ENCODE peak calls at places on chromosomes 13 and 19, in eight cellular contexts. N is right cardiac atrium, B is fibroblast of the aortic adventitia, E is cardiac muscle cell, I is aorta, H is ascending aorta, O is hepatocyte, U is transverse colon. V is an unnamed sample.

GRCh38 chr19:35734889-35735288 is 7.4 kb downstream of the IGFLR1 start:
- DNase-seq in U (no peak), H (no peak), E (no peak), B (no peak), I (no peak), O (no peak), N (no peak), V (no peak)

GRCh38 chr13:49584771-49585182 is 581 bp downstream of the RCBTB1 start:
- DNase-seq in B (peak), N (no peak), H (no peak), U (no peak), O (peak), E (no peak), I (no peak), V (peak)

GRCh38 chr19:4238831-4239230 is 8.0 kb upstream of the YJU2 start:
- DNase-seq in I (no peak), B (no peak), E (no peak), H (no peak), O (no peak), N (no peak), U (no peak), V (no peak)

GRCh38 chr19:35977446-35978222 is 17.4 kb upstream of the SDHAF1 start:
- DNase-seq in B (no peak), U (no peak), E (no peak), H (no peak), I (no peak), N (no peak), O (no peak), V (no peak)

GRCh38 chr13:51524312-51524711 is 60.0 kb upstream of the WDFY2 start:
- DNase-seq in B (peak), U (no peak), H (no peak), O (peak), I (no peak), E (peak), N (no peak), V (no peak)

GRCh38 chr13:108993346-108993745 is 363.9 kb downstream of the MYO16 start:
- DNase-seq in B (no peak), I (no peak), N (no peak), O (no peak), U (no peak), H (no peak), E (peak), V (no peak)

GRCh38 chr13:57673197-57673596 is 41.7 kb downstream of the PCDH17 start:
- DNase-seq in E (no peak), N (no peak), I (no peak), U (no peak), B (no peak), H (no peak), O (peak), V (no peak)

GRCh38 chr13:48853381-48854102 is 122.2 kb upstream of the FNDC3A start:
- DNase-seq in I (no peak), E (peak), B (peak), O (no peak), N (no peak), H (no peak), U (no peak), V (peak)

GRCh38 chr19:8028951-8029491 is 23.5 kb upstream of the CCL25 start:
- DNase-seq in O (peak), I (no peak), B (peak), E (peak), U (no peak), H (no peak), N (no peak), V (no peak)

GRCh38 chr19:15498910-15499309 is 9.4 kb upstream of the CYP4F22 start:
- DNase-seq in B (no peak), I (no peak), U (no peak), H (no peak), O (no peak), N (no peak), E (no peak), V (no peak)

GRCh38 chr19:4337906-4338440 is 654 bp downstream of the STAP2 start:
- DNase-seq in B (peak), U (peak), H (no peak), I (no peak), E (peak), O (peak), N (peak), V (peak)

GRCh38 chr13:77207943-77208342 is 119.0 kb downstream of the MYCBP2 start:
- DNase-seq in N (no peak), I (no peak), B (peak), E (peak), O (no peak), H (no peak), U (no peak), V (peak)

GRCh38 chr13:81957121-81957520 is 1616.2 kb upstream of the SPRY2 start:
- DNase-seq in I (no peak), O (no peak), E (no peak), H (no peak), N (no peak), B (no peak), U (no peak), V (no peak)

GRCh38 chr13:77460195-77460594 is 75.3 kb upstream of the SCEL start:
- DNase-seq in E (peak), N (peak), O (no peak), H (no peak), B (peak), I (peak), U (no peak), V (no peak)

GRCh38 chr19:5803752-5804515 is 933 bp upstream of the NRTN start:
- DNase-seq in B (peak), N (peak), O (peak), E (peak), H (peak), U (peak), I (peak), V (peak)

GRCh38 chr13:113769106-113769505 is 10.1 kb downstream of the TMEM255B start:
- DNase-seq in U (no peak), H (no peak), O (no peak), I (no peak), B (no peak), E (no peak), N (no peak), V (no peak)

GRCh38 chr19:11165486-11166030 is 10.0 kb upstream of the SPC24 start:
- DNase-seq in I (no peak), N (no peak), U (no peak), O (no peak), H (no peak), E (peak), B (peak), V (peak)

GRCh38 chr13:110815471-110816204 is 99.2 kb downstream of the ANKRD10 start:
- DNase-seq in E (no peak), N (no peak), H (no peak), B (no peak), U (no peak), O (no peak), I (no peak), V (peak)

GRCh38 chr19:52590728-52591127 is 20.6 kb downstream of the ZNF701 start:
- DNase-seq in B (no peak), H (no peak), O (no peak), U (no peak), E (no peak), I (no peak), N (no peak), V (no peak)

GRCh38 chr19:2561895-2562294 is 86.0 kb downstream of the GADD45B start:
- DNase-seq in O (no peak), N (peak), U (no peak), I (peak), H (no peak), B (no peak), E (no peak), V (no peak)

GRCh38 chr13:78194904-78195639 is 276.4 kb upstream of the EDNRB start:
- DNase-seq in I (no peak), N (no peak), U (no peak), B (peak), E (peak), H (no peak), O (no peak), V (peak)

GRCh38 chr19:44876930-44877530 is 14.0 kb upstream of the TOMM40 start:
- DNase-seq in U (no peak), O (no peak), I (no peak), B (no peak), N (no peak), H (no peak), E (no peak), V (peak)

GRCh38 chr13:113058988-113059850 is 46.4 kb upstream of the F7 start:
- DNase-seq in E (peak), N (no peak), U (no peak), O (no peak), I (peak), B (no peak), H (no peak), V (no peak)

DNA sequence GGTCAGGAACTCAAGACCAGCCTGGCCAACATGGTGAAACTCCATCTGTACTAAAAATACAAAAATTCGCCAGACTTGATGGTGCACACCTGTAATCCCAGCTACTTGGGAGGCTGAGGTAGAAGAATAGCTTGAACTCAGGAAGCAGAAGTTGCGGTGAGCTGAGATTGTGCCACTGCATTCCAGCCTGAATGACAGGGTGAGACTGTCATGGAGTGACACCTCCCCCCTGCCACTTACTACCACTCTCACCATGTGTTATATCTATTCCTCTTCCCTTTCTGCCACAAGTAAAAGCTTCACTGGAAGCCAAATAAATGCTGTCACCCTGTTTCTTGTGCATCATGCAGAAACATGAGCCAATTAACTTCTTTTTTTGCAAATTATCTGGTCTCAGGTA is 10.6 kb upstream of the CEACAM4 start:
- DNase-seq in U (no peak), H (no peak), O (no peak), N (no peak), B (no peak), I (no peak), E (no peak), V (no peak)
- H3K4me3 ChIP-seq in U (no peak), H (no peak), O (no peak), N (no peak), B (no peak), I (no peak), E (no peak), V (no peak)

GRCh38 chr19:40803170-40803856 is 4.3 kb downstream of the EGLN2 start:
- DNase-seq in O (no peak), I (peak), E (no peak), N (no peak), U (no peak), B (no peak), H (no peak), V (no peak)
- H3K4me3 ChIP-seq in O (no peak), I (no peak), E (no peak), N (no peak), U (no peak), B (peak), H (peak), V (no peak)

GRCh38 chr19:53980553-53981407 is 10.7 kb upstream of the CACNG6 start:
- DNase-seq in H (no peak), O (peak), B (peak), N (peak), I (no peak), E (peak), U (no peak), V (peak)

GRCh38 chr19:53983457-53984289 is 7.8 kb upstream of the CACNG6 start:
- DNase-seq in U (no peak), B (no peak), E (no peak), I (no peak), N (no peak), O (no peak), H (no peak), V (no peak)

GRCh38 chr19:53981408-53981998 is 9.9 kb upstream of the CACNG6 start:
- DNase-seq in B (no peak), I (no peak), N (no peak), U (no peak), O (no peak), E (no peak), H (no peak), V (no peak)

GRCh38 chr19:53982611-53983010 is 8.8 kb upstream of the CACNG6 start:
- DNase-seq in N (peak), U (peak), E (peak), I (peak), O (peak), H (no peak), B (peak), V (no peak)

GRCh38 chr19:53982056-53982455 is 9.4 kb upstream of the CACNG6 start:
- DNase-seq in B (no peak), E (peak), H (no peak), N (no peak), O (peak), I (no peak), U (no peak), V (no peak)
- H3K4me3 ChIP-seq in B (peak), E (peak), H (peak), N (peak), O (no peak), I (no peak), U (no peak), V (no peak)

DNA sequence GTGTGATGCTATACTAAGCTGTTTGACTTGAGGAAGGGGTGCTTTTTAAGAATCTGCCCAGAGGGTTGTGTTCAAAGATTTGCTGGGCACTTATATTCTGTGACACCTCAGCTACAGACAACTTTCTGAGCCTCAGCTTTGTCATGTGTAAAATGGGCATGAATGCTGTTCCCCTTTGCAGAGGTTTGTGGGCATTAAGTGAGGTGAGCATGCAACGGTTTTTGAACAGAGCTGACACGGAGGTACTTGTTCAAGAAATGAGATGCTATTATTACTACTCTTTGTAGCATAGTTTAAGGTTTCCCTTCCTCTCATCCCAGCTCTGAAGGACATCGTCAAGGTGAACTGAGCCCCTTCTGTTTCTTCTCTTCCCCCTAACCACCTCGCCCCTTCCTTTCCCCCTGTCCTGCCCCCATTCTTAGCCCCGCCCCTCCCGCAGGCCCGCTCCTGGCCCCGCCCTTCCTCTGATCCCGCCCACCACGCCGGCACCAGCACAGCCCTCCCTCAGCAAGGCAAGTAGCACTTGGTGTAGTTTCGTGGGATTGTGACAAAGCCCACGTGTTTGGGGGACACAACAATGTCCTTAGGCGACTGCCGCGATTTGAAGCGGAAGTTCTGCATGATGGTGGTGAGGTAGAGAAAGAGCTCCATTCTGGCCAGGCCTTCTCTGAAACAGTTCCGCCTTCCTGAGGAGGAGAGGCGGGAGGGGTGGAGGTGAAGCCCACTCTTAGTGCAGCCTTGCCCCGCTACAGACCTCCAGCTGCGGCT is 26.1 kb upstream of the CYP2A7 start:
- DNase-seq in H (no peak), B (no peak), O (no peak), U (no peak), N (no peak), I (no peak), E (no peak), V (no peak)
- H3K4me3 ChIP-seq in H (peak), B (no peak), O (no peak), U (no peak), N (no peak), I (no peak), E (peak), V (no peak)

V was measured in astrocyte of the spinal cord.